ENCODE peak calls at places on chromosome 22, in seven cellular contexts. One of them, this sample, is unnamed.

GRCh38 chr22:41411021-41411851 is 29.5 kb downstream of the TEF start:
- DNase-seq in uterus: peak
- DNase-seq in adrenal gland: no peak
- DNase-seq in cardiac muscle cell: peak
- DNase-seq in left lung: no peak
- DNase-seq in CD4-positive, alpha-beta memory T cell: no peak
- DNase-seq in kidney: no peak
- DNase-seq in this sample: no peak

GRCh38 chr22:36236338-36237319 is 2.7 kb downstream of the APOL2 start:
- DNase-seq in uterus: no peak
- DNase-seq in adrenal gland: no peak
- DNase-seq in cardiac muscle cell: no peak
- DNase-seq in left lung: no peak
- DNase-seq in CD4-positive, alpha-beta memory T cell: no peak
- DNase-seq in kidney: no peak
- DNase-seq in this sample: no peak

GRCh38 chr22:22745225-22746060 is 101.0 kb downstream of the GGTLC2 start:
- DNase-seq in uterus: no peak
- DNase-seq in adrenal gland: peak
- DNase-seq in cardiac muscle cell: no peak
- DNase-seq in left lung: no peak
- DNase-seq in CD4-positive, alpha-beta memory T cell: peak
- DNase-seq in kidney: no peak
- DNase-seq in this sample: no peak

GRCh38 chr22:27676545-27677188 is 124.9 kb downstream of the MN1 start:
- DNase-seq in uterus: no peak
- DNase-seq in adrenal gland: no peak
- DNase-seq in cardiac muscle cell: no peak
- DNase-seq in left lung: no peak
- DNase-seq in CD4-positive, alpha-beta memory T cell: no peak
- DNase-seq in kidney: no peak
- DNase-seq in this sample: peak

GRCh38 chr22:22127100-22127499 is 117.5 kb upstream of the VPREB1 start:
- DNase-seq in uterus: no peak
- DNase-seq in adrenal gland: no peak
- DNase-seq in cardiac muscle cell: no peak
- DNase-seq in left lung: no peak
- DNase-seq in CD4-positive, alpha-beta memory T cell: no peak
- DNase-seq in kidney: no peak
- DNase-seq in this sample: no peak

GRCh38 chr22:29152381-29153138 is 53.1 kb upstream of the EMID1 start:
- DNase-seq in uterus: no peak
- DNase-seq in adrenal gland: no peak
- DNase-seq in cardiac muscle cell: no peak
- DNase-seq in left lung: peak
- DNase-seq in CD4-positive, alpha-beta memory T cell: no peak
- DNase-seq in kidney: peak
- DNase-seq in this sample: peak

GRCh38 chr22:36457688-36458450 is 23.6 kb downstream of the TXN2 start:
- DNase-seq in uterus: peak
- DNase-seq in adrenal gland: no peak
- DNase-seq in cardiac muscle cell: no peak
- DNase-seq in left lung: peak
- DNase-seq in CD4-positive, alpha-beta memory T cell: no peak
- DNase-seq in kidney: peak
- DNase-seq in this sample: peak

GRCh38 chr22:19019029-19019678 is 83.1 kb upstream of the PRODH start:
- DNase-seq in uterus: no peak
- DNase-seq in adrenal gland: no peak
- DNase-seq in cardiac muscle cell: no peak
- DNase-seq in left lung: no peak
- DNase-seq in CD4-positive, alpha-beta memory T cell: no peak
- DNase-seq in kidney: no peak
- DNase-seq in this sample: peak

GRCh38 chr22:29563652-29564460 is 10.3 kb upstream of the THOC5 start:
- DNase-seq in uterus: no peak
- DNase-seq in adrenal gland: no peak
- DNase-seq in cardiac muscle cell: peak
- DNase-seq in left lung: no peak
- DNase-seq in CD4-positive, alpha-beta memory T cell: no peak
- DNase-seq in kidney: no peak
- DNase-seq in this sample: no peak

GRCh38 chr22:22156716-22157499 is 87.7 kb upstream of the VPREB1 start:
- DNase-seq in uterus: no peak
- DNase-seq in adrenal gland: peak
- DNase-seq in cardiac muscle cell: peak
- DNase-seq in left lung: no peak
- DNase-seq in CD4-positive, alpha-beta memory T cell: peak
- DNase-seq in kidney: no peak
- DNase-seq in this sample: peak

GRCh38 chr22:17086750-17087149 is 1.9 kb downstream of the IL17RA start:
- DNase-seq in uterus: no peak
- DNase-seq in adrenal gland: no peak
- DNase-seq in cardiac muscle cell: no peak
- DNase-seq in left lung: no peak
- DNase-seq in CD4-positive, alpha-beta memory T cell: no peak
- DNase-seq in kidney: no peak
- DNase-seq in this sample: peak

GRCh38 chr22:17084554-17085276 is at the start of gene IL17RA:
- DNase-seq in uterus: peak
- DNase-seq in adrenal gland: peak
- DNase-seq in cardiac muscle cell: peak
- DNase-seq in left lung: peak
- DNase-seq in CD4-positive, alpha-beta memory T cell: peak
- DNase-seq in kidney: peak
- DNase-seq in this sample: peak

GRCh38 chr22:17086301-17086700 is 1.5 kb downstream of the IL17RA start:
- DNase-seq in uterus: no peak
- DNase-seq in adrenal gland: no peak
- DNase-seq in cardiac muscle cell: no peak
- DNase-seq in left lung: no peak
- DNase-seq in CD4-positive, alpha-beta memory T cell: no peak
- DNase-seq in kidney: no peak
- DNase-seq in this sample: peak

GRCh38 chr22:17083811-17084540 is 824 bp upstream of the IL17RA start:
- DNase-seq in uterus: no peak
- DNase-seq in adrenal gland: no peak
- DNase-seq in cardiac muscle cell: no peak
- DNase-seq in left lung: no peak
- DNase-seq in CD4-positive, alpha-beta memory T cell: no peak
- DNase-seq in kidney: peak
- DNase-seq in this sample: no peak

DNA sequence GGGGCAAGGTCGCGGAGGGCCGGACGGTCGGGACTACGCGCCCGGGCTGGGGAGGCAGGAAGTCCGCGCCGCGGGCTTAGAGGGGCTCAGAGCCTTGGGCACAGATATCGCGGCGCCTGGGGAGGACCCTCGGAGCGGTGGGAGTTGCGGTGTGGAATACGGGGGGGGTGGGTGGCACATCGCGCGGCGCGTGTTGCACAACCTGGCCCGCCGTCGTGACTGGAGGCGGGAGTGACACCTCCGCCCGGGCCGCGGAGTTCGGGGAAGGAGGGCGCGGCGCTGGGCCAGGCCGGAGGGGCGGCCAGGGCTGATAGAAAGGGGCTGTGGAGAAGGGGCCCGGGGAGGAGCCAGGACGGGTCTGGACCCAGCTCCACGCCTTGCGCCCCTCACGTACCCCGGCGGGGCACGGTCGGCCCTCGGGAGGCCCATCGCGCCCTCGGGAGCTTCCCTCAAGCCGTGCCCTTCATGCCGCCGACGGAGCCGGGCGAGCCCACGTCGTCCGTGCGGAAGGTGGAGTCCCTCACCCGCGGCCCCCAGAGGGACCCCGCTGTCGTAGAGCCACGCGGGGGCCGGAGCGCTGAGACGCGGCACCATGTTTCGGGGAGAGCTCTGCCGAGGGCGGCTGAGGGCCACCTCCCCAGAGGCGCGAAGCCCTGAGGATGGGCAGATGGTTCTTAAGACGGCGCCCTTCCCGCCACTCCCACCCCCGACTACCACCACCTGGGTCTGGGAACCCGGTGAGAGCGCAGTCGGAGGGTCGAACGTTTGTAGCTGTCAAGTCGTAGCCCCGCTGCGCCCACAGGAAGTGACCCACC is 684 bp downstream of the IL17RA start:
- DNase-seq in uterus: peak
- DNase-seq in adrenal gland: peak
- DNase-seq in cardiac muscle cell: no peak
- DNase-seq in left lung: peak
- DNase-seq in CD4-positive, alpha-beta memory T cell: no peak
- DNase-seq in kidney: peak
- DNase-seq in this sample: peak
- H3K27ac ChIP-seq in uterus: peak
- H3K27ac ChIP-seq in adrenal gland: peak
- H3K27ac ChIP-seq in cardiac muscle cell: no peak
- H3K27ac ChIP-seq in left lung: peak
- H3K27ac ChIP-seq in CD4-positive, alpha-beta memory T cell: peak
- H3K27ac ChIP-seq in kidney: no peak
- H3K27ac ChIP-seq in this sample: no peak

DNA sequence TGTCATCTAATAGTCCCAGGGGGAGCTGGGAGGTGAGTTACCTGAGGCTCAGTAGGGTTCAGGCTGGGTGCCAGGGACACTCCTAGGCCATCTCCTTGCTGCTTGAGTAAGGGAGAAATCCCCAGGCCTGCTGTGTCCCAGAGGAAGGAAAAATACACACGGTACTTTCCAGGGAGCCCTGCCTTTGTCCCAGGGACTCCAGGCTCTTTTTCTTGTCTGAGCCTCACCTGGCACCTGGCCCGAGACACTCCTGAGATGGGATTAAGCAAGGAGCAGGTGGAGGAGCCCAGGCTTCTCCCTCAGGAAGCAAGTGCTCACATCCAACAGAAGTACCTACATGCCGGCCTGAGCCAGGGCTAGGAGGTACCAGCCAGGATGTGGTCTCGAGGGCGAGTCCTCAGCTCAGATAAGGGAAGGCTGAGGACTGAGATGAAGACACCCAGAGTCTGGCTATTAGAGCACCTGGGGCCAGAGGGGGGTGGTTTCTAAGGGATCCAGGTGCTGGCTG is 899 bp upstream of the KLHDC7B start:
- DNase-seq in uterus: no peak
- DNase-seq in adrenal gland: no peak
- DNase-seq in cardiac muscle cell: no peak
- DNase-seq in left lung: peak
- DNase-seq in CD4-positive, alpha-beta memory T cell: no peak
- DNase-seq in kidney: peak
- DNase-seq in this sample: no peak
- H3K27ac ChIP-seq in uterus: no peak
- H3K27ac ChIP-seq in adrenal gland: no peak
- H3K27ac ChIP-seq in cardiac muscle cell: no peak
- H3K27ac ChIP-seq in left lung: peak
- H3K27ac ChIP-seq in CD4-positive, alpha-beta memory T cell: peak
- H3K27ac ChIP-seq in kidney: no peak
- H3K27ac ChIP-seq in this sample: no peak

GRCh38 chr22:24176040-24176439 is 5.2 kb upstream of the SUSD2 start:
- DNase-seq in uterus: no peak
- DNase-seq in adrenal gland: no peak
- DNase-seq in cardiac muscle cell: no peak
- DNase-seq in left lung: no peak
- DNase-seq in CD4-positive, alpha-beta memory T cell: peak
- DNase-seq in kidney: peak
- DNase-seq in this sample: no peak
- H3K27ac ChIP-seq in uterus: peak
- H3K27ac ChIP-seq in adrenal gland: no peak
- H3K27ac ChIP-seq in cardiac muscle cell: no peak
- H3K27ac ChIP-seq in left lung: peak
- H3K27ac ChIP-seq in CD4-positive, alpha-beta memory T cell: no peak
- H3K27ac ChIP-seq in kidney: no peak
- H3K27ac ChIP-seq in this sample: peak

GRCh38 chr22:39913886-39914285 is 13.0 kb downstream of the GRAP2 start:
- DNase-seq in uterus: no peak
- DNase-seq in adrenal gland: no peak
- DNase-seq in cardiac muscle cell: no peak
- DNase-seq in left lung: no peak
- DNase-seq in CD4-positive, alpha-beta memory T cell: no peak
- DNase-seq in kidney: no peak
- DNase-seq in this sample: no peak

GRCh38 chr22:39917091-39917703 is 16.3 kb downstream of the GRAP2 start:
- DNase-seq in uterus: no peak
- DNase-seq in adrenal gland: no peak
- DNase-seq in cardiac muscle cell: no peak
- DNase-seq in left lung: no peak
- DNase-seq in CD4-positive, alpha-beta memory T cell: no peak
- DNase-seq in kidney: no peak
- DNase-seq in this sample: no peak

GRCh38 chr22:39916496-39916895 is 15.6 kb downstream of the GRAP2 start:
- DNase-seq in uterus: no peak
- DNase-seq in adrenal gland: no peak
- DNase-seq in cardiac muscle cell: no peak
- DNase-seq in left lung: no peak
- DNase-seq in CD4-positive, alpha-beta memory T cell: no peak
- DNase-seq in kidney: no peak
- DNase-seq in this sample: no peak

GRCh38 chr22:39914584-39914983 is 13.7 kb downstream of the GRAP2 start:
- DNase-seq in uterus: no peak
- DNase-seq in adrenal gland: no peak
- DNase-seq in cardiac muscle cell: no peak
- DNase-seq in left lung: no peak
- DNase-seq in CD4-positive, alpha-beta memory T cell: no peak
- DNase-seq in kidney: no peak
- DNase-seq in this sample: no peak

GRCh38 chr22:39915295-39915726 is 14.4 kb downstream of the GRAP2 start:
- DNase-seq in uterus: no peak
- DNase-seq in adrenal gland: no peak
- DNase-seq in cardiac muscle cell: no peak
- DNase-seq in left lung: no peak
- DNase-seq in CD4-positive, alpha-beta memory T cell: no peak
- DNase-seq in kidney: no peak
- DNase-seq in this sample: no peak
- H3K27ac ChIP-seq in uterus: no peak
- H3K27ac ChIP-seq in adrenal gland: no peak
- H3K27ac ChIP-seq in cardiac muscle cell: no peak
- H3K27ac ChIP-seq in left lung: no peak
- H3K27ac ChIP-seq in CD4-positive, alpha-beta memory T cell: peak
- H3K27ac ChIP-seq in kidney: no peak
- H3K27ac ChIP-seq in this sample: no peak

DNA sequence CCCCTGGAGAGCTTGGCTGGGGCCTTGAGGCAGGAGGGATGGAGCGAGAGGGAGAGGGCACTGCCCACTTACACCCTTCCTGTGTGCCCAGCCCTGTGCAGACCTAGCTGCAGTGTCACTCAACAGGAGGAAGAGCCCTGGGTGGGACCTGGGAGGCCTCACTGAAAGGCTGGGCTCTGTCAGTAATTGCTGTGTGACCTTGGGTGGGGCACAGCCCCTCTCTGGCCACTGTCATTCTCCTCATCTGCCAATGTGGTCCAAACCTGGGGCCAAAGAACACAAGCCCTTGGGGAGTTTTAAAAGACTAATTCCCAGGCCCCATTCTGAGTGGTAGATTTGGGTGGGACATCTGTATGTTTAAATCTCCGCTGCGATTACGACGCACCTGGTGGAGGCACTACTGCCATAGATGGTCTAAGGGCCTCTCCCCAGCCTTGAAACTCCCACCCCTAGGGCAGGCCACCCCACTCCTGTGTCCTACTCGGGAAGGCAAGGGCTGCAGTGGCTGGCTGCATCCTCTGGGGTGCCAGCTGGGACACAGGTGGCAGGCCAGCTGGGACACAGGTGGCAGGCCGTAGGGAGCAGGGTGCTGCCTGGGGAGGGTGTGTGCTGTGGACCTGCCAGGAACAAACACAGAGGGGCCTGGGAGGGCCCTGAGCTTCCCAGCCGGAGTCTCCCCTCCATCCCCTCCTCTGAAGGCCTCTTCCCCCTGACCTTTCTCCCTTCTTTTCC is 12.3 kb upstream of the SOX10 start:
- DNase-seq in uterus: no peak
- DNase-seq in adrenal gland: no peak
- DNase-seq in cardiac muscle cell: no peak
- DNase-seq in left lung: no peak
- DNase-seq in CD4-positive, alpha-beta memory T cell: no peak
- DNase-seq in kidney: no peak
- DNase-seq in this sample: no peak
- H3K27ac ChIP-seq in uterus: no peak
- H3K27ac ChIP-seq in adrenal gland: no peak
- H3K27ac ChIP-seq in cardiac muscle cell: no peak
- H3K27ac ChIP-seq in left lung: no peak
- H3K27ac ChIP-seq in CD4-positive, alpha-beta memory T cell: no peak
- H3K27ac ChIP-seq in kidney: no peak
- H3K27ac ChIP-seq in this sample: no peak

This sample was measured in aorta.